ENCODE peak calls at places on chromosomes 3 and 15, in six cellular contexts. One of them, this sample, is unnamed.

GRCh38 chr3:54853573-54854404 is 74.1 kb downstream of the LRTM1 start:
- DNase-seq in PC-3: peak; percentile 62
- DNase-seq in ascending aorta: peak; percentile 74
- DNase-seq in BJ: no peak
- DNase-seq in astrocyte of the spinal cord: peak; percentile 83
- DNase-seq in colonic mucosa: peak; percentile 70
- DNase-seq in this sample: peak; percentile 86

GRCh38 chr3:169659096-169659521 is 4.4 kb downstream of the MECOM start:
- DNase-seq in PC-3: no peak
- DNase-seq in ascending aorta: no peak
- DNase-seq in BJ: no peak
- DNase-seq in astrocyte of the spinal cord: no peak
- DNase-seq in colonic mucosa: no peak
- DNase-seq in this sample: no peak

GRCh38 chr3:128011140-128011539 is 41.1 kb upstream of the SEC61A1 start:
- DNase-seq in PC-3: peak; percentile 70
- DNase-seq in ascending aorta: no peak
- DNase-seq in BJ: no peak
- DNase-seq in astrocyte of the spinal cord: peak; percentile 15
- DNase-seq in colonic mucosa: peak; percentile 55
- DNase-seq in this sample: peak; percentile 87

GRCh38 chr15:77013786-77014136 is 18.8 kb downstream of the PSTPIP1 start:
- DNase-seq in PC-3: peak; percentile 12
- DNase-seq in ascending aorta: no peak
- DNase-seq in BJ: no peak
- DNase-seq in astrocyte of the spinal cord: no peak
- DNase-seq in colonic mucosa: no peak
- DNase-seq in this sample: no peak

GRCh38 chr3:116001063-116001765 is 377.9 kb downstream of the GAP43 start:
- DNase-seq in PC-3: peak; percentile 52
- DNase-seq in ascending aorta: no peak
- DNase-seq in BJ: peak; percentile 26
- DNase-seq in astrocyte of the spinal cord: peak; percentile 62
- DNase-seq in colonic mucosa: no peak
- DNase-seq in this sample: no peak

GRCh38 chr15:39144051-39144450 is 436.8 kb upstream of the THBS1 start:
- DNase-seq in PC-3: no peak
- DNase-seq in ascending aorta: no peak
- DNase-seq in BJ: no peak
- DNase-seq in astrocyte of the spinal cord: no peak
- DNase-seq in colonic mucosa: no peak
- DNase-seq in this sample: no peak

GRCh38 chr3:167575000-167575399 is 78.7 kb downstream of the WDR49 start:
- DNase-seq in PC-3: no peak
- DNase-seq in ascending aorta: no peak
- DNase-seq in BJ: no peak
- DNase-seq in astrocyte of the spinal cord: peak; percentile 1
- DNase-seq in colonic mucosa: no peak
- DNase-seq in this sample: no peak

GRCh38 chr3:122681294-122682015 is 816 bp downstream of the PARP14 start:
- DNase-seq in PC-3: peak; percentile 15
- DNase-seq in ascending aorta: no peak
- DNase-seq in BJ: no peak
- DNase-seq in astrocyte of the spinal cord: peak; percentile 15
- DNase-seq in colonic mucosa: no peak
- DNase-seq in this sample: no peak

GRCh38 chr3:39809995-39810595 is 686 bp downstream of the MYRIP start:
- DNase-seq in PC-3: no peak
- DNase-seq in ascending aorta: no peak
- DNase-seq in BJ: no peak
- DNase-seq in astrocyte of the spinal cord: no peak
- DNase-seq in colonic mucosa: no peak
- DNase-seq in this sample: no peak

GRCh38 chr15:49464513-49464912 is 41.5 kb downstream of the FGF7 start:
- DNase-seq in PC-3: no peak
- DNase-seq in ascending aorta: no peak
- DNase-seq in BJ: no peak
- DNase-seq in astrocyte of the spinal cord: no peak
- DNase-seq in colonic mucosa: no peak
- DNase-seq in this sample: no peak

GRCh38 chr15:25534293-25534692 is 95.5 kb upstream of the UBE3A start:
- DNase-seq in PC-3: no peak
- DNase-seq in ascending aorta: no peak
- DNase-seq in BJ: no peak
- DNase-seq in astrocyte of the spinal cord: no peak
- DNase-seq in colonic mucosa: no peak
- DNase-seq in this sample: no peak

GRCh38 chr3:175149675-175150074 is 290.5 kb downstream of the NAALADL2 start:
- DNase-seq in PC-3: peak; percentile 76
- DNase-seq in ascending aorta: no peak
- DNase-seq in BJ: no peak
- DNase-seq in astrocyte of the spinal cord: peak; percentile 12
- DNase-seq in colonic mucosa: peak; percentile 77
- DNase-seq in this sample: peak; percentile 35

GRCh38 chr15:85672338-85673097 is 122.2 kb downstream of the KLHL25 start:
- DNase-seq in PC-3: peak; percentile 11
- DNase-seq in ascending aorta: no peak
- DNase-seq in BJ: no peak
- DNase-seq in astrocyte of the spinal cord: no peak
- DNase-seq in colonic mucosa: no peak
- DNase-seq in this sample: no peak

GRCh38 chr15:64149424-64150235 is 1.9 kb upstream of the SNX22 start:
- DNase-seq in PC-3: peak; percentile 31
- DNase-seq in ascending aorta: no peak
- DNase-seq in BJ: no peak
- DNase-seq in astrocyte of the spinal cord: no peak
- DNase-seq in colonic mucosa: peak; percentile 35
- DNase-seq in this sample: peak; percentile 43

GRCh38 chr3:184543848-184544512 is 17.6 kb upstream of the EPHB3 start:
- DNase-seq in PC-3: peak; percentile 96
- DNase-seq in ascending aorta: peak; percentile 85
- DNase-seq in BJ: no peak
- DNase-seq in astrocyte of the spinal cord: peak; percentile 76
- DNase-seq in colonic mucosa: peak; percentile 88
- DNase-seq in this sample: peak; percentile 83

GRCh38 chr3:30633718-30634117 is 27.3 kb downstream of the TGFBR2 start:
- DNase-seq in PC-3: no peak
- DNase-seq in ascending aorta: no peak
- DNase-seq in BJ: no peak
- DNase-seq in astrocyte of the spinal cord: no peak
- DNase-seq in colonic mucosa: no peak
- DNase-seq in this sample: no peak

GRCh38 chr3:112629425-112629824 is 11.5 kb downstream of the CCDC80 start:
- DNase-seq in PC-3: peak; percentile 80
- DNase-seq in ascending aorta: peak; percentile 80
- DNase-seq in BJ: peak; percentile 74
- DNase-seq in astrocyte of the spinal cord: peak; percentile 92
- DNase-seq in colonic mucosa: peak; percentile 40
- DNase-seq in this sample: peak; percentile 45

DNA sequence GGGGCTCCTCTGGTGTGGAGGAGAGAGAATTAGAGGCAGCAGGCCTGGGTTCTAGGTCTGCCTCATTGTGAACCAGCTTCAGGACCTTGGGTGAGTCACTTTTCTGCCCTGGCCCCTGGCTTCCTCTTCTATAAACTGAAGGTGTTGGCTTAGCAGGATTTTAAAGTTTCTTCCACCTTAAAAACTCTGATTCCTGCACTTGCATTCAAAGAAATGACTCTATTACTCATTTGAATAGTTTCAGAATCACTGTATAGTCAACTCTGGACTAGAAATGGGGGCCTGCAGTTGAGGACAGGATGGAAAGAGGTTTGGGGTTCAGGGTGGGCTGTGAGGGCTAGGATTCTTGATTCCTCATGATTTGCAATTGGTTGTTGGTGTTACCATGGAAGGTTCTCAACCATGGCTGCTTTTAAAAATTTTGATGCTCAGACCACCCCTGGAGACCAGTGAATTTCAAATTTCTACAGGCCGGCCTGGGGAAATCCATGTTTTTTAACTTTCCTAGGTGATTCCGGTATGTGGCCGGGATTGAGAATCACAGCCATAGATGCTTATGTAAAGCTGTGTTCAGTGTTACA is 19.9 kb downstream of the SMAD3 start:
- DNase-seq in PC-3: no peak
- DNase-seq in ascending aorta: no peak
- DNase-seq in BJ: no peak
- DNase-seq in astrocyte of the spinal cord: no peak
- DNase-seq in colonic mucosa: no peak
- DNase-seq in this sample: no peak
- H3K4me3 ChIP-seq in PC-3: no peak overlapping the region
- H3K4me3 ChIP-seq in ascending aorta: no peak overlapping the region
- H3K4me3 ChIP-seq in BJ: no peak overlapping the region
- H3K4me3 ChIP-seq in astrocyte of the spinal cord: no peak overlapping the region
- H3K4me3 ChIP-seq in colonic mucosa: no peak overlapping the region
- H3K4me3 ChIP-seq in this sample: no peak overlapping the region

GRCh38 chr15:89369548-89369947 is 34.9 kb upstream of the POLG start:
- DNase-seq in PC-3: no peak
- DNase-seq in ascending aorta: no peak
- DNase-seq in BJ: no peak
- DNase-seq in astrocyte of the spinal cord: no peak
- DNase-seq in colonic mucosa: no peak
- DNase-seq in this sample: no peak

GRCh38 chr15:89372069-89373033 is 37.7 kb upstream of the POLG start:
- DNase-seq in PC-3: no peak
- DNase-seq in ascending aorta: no peak
- DNase-seq in BJ: no peak
- DNase-seq in astrocyte of the spinal cord: no peak
- DNase-seq in colonic mucosa: no peak
- DNase-seq in this sample: no peak

GRCh38 chr15:89370120-89371077 is 35.8 kb upstream of the POLG start:
- DNase-seq in PC-3: peak; percentile 22
- DNase-seq in ascending aorta: no peak
- DNase-seq in BJ: no peak
- DNase-seq in astrocyte of the spinal cord: no peak
- DNase-seq in colonic mucosa: no peak
- DNase-seq in this sample: no peak

GRCh38 chr15:89368566-89369223 is 34.1 kb upstream of the POLG start:
- DNase-seq in PC-3: no peak
- DNase-seq in ascending aorta: no peak
- DNase-seq in BJ: no peak
- DNase-seq in astrocyte of the spinal cord: no peak
- DNase-seq in colonic mucosa: no peak
- DNase-seq in this sample: no peak

GRCh38 chr15:89371145-89372044 is 36.8 kb upstream of the POLG start:
- DNase-seq in PC-3: no peak
- DNase-seq in ascending aorta: no peak
- DNase-seq in BJ: no peak
- DNase-seq in astrocyte of the spinal cord: no peak
- DNase-seq in colonic mucosa: no peak
- DNase-seq in this sample: peak; percentile 78
- H3K4me3 ChIP-seq in PC-3: peak overlapping the region; percentile 48
- H3K4me3 ChIP-seq in ascending aorta: peak overlapping the region; percentile 51
- H3K4me3 ChIP-seq in BJ: no peak overlapping the region
- H3K4me3 ChIP-seq in astrocyte of the spinal cord: no peak overlapping the region
- H3K4me3 ChIP-seq in colonic mucosa: peak overlapping the region; percentile 13
- H3K4me3 ChIP-seq in this sample: peak overlapping the region; percentile 24

DNA sequence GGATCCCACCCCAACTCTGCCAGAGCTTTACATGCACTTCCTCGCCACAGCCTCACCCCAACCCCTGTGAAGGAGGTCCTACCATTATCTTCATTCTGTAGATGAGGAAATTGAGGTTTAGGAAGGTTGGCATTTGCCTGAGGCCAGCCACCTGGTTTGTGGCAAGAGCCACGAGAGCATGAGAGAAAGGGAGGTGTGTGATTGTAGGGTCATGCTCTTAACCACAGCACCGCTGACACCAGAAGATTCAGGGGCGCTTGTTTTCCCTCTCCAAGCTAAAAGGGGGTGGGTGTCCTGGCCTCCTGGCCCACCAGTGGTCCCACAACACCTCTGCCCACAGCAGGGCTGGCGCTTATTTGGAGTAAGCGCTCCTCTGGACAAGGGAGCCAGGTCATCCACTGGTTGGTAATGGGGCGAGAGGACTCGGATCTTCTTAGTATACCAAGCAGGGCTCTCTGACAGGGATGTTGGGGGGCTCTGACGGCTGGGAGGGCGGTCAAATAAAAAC is 691 bp downstream of the RHCG start:
- DNase-seq in PC-3: peak; percentile 23
- DNase-seq in ascending aorta: no peak
- DNase-seq in BJ: no peak
- DNase-seq in astrocyte of the spinal cord: no peak
- DNase-seq in colonic mucosa: no peak
- DNase-seq in this sample: no peak
- H3K4me3 ChIP-seq in PC-3: no peak overlapping the region
- H3K4me3 ChIP-seq in ascending aorta: peak overlapping the region; percentile 53
- H3K4me3 ChIP-seq in BJ: no peak overlapping the region
- H3K4me3 ChIP-seq in astrocyte of the spinal cord: no peak overlapping the region
- H3K4me3 ChIP-seq in colonic mucosa: no peak overlapping the region
- H3K4me3 ChIP-seq in this sample: no peak overlapping the region

GRCh38 chr15:43998607-43999006 is 171.8 kb downstream of the WDR76 start:
- DNase-seq in PC-3: no peak
- DNase-seq in ascending aorta: no peak
- DNase-seq in BJ: no peak
- DNase-seq in astrocyte of the spinal cord: peak; percentile 56
- DNase-seq in colonic mucosa: peak; percentile 55
- DNase-seq in this sample: no peak
- H3K4me3 ChIP-seq in PC-3: no peak overlapping the region
- H3K4me3 ChIP-seq in ascending aorta: peak overlapping the region; percentile 29
- H3K4me3 ChIP-seq in BJ: no peak overlapping the region
- H3K4me3 ChIP-seq in astrocyte of the spinal cord: no peak overlapping the region
- H3K4me3 ChIP-seq in colonic mucosa: no peak overlapping the region
- H3K4me3 ChIP-seq in this sample: no peak overlapping the region

DNA sequence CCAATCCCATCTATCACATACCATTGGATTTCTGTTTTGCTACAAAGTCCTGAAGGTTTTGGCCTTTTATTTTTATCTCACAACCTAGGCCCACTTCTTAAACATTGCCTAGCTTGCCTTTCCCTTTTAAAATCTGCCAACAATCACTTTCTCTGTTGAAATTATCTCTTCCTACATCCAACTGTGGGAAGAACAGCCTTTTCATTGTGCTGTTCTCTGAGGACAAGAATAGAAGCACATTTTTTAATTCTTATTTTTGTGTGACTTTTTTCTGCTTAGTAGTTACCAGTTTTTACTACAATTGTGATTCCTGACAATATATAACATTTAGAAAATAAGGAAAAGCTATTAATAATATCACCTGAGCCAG is 159.2 kb downstream of the CNTN6 start:
- DNase-seq in PC-3: no peak
- DNase-seq in ascending aorta: no peak
- DNase-seq in BJ: no peak
- DNase-seq in astrocyte of the spinal cord: no peak
- DNase-seq in colonic mucosa: no peak
- DNase-seq in this sample: no peak
- H3K4me3 ChIP-seq in PC-3: no peak overlapping the region
- H3K4me3 ChIP-seq in ascending aorta: no peak overlapping the region
- H3K4me3 ChIP-seq in BJ: no peak overlapping the region
- H3K4me3 ChIP-seq in astrocyte of the spinal cord: no peak overlapping the region
- H3K4me3 ChIP-seq in colonic mucosa: no peak overlapping the region
- H3K4me3 ChIP-seq in this sample: no peak overlapping the region

DNA sequence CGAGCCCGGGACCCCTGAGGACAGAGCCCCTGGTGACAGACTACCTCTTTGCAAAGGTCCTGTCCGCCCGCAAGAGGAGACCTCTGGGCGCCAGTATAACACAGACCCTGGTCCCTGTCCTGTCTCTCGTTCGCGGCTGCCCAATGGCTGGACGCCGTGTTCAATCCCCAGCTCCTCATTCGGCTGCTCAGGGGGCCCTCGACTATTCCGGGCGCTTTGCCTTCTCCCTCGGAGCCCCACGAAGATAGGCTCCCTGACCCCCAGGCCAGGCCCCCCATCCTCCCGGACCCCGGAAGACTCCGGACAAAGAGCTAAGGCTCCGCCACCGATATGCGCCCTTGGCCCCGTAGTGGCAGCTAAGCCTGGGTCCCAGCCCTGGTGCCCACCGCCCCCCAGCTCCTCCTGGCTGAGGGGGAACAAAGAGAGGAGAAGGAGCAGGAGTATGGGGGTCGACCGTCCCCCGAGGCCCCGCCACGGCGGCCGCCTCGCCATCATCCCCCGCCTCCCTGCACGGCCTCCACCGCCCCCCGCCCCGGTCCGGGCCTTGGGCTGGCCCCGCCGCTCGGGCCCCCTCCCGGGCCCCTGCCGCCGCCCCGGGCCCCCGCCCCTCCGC is 440 bp downstream of the CELSR3 start:
- DNase-seq in PC-3: no peak
- DNase-seq in ascending aorta: no peak
- DNase-seq in BJ: no peak
- DNase-seq in astrocyte of the spinal cord: no peak
- DNase-seq in colonic mucosa: no peak
- DNase-seq in this sample: no peak
- H3K4me3 ChIP-seq in PC-3: no peak overlapping the region
- H3K4me3 ChIP-seq in ascending aorta: peak overlapping the region; percentile 73
- H3K4me3 ChIP-seq in BJ: peak overlapping the region; percentile 49
- H3K4me3 ChIP-seq in astrocyte of the spinal cord: no peak overlapping the region
- H3K4me3 ChIP-seq in colonic mucosa: no peak overlapping the region
- H3K4me3 ChIP-seq in this sample: peak overlapping the region; percentile 82

This sample was measured in WERI-Rb-1.